ENCODE peak calls at places on chromosomes 16 and 17, in seven cellular contexts. One of them, this sample, is unnamed.

GRCh38 chr16:49491111-49491670 is 117.6 kb downstream of the C16orf78 start:
- DNase-seq in RPMI8226: no peak
- DNase-seq in keratinocyte: no peak
- DNase-seq in ovary: no peak
- DNase-seq in BJ: no peak
- DNase-seq in GM10248: no peak
- DNase-seq in NCI-H1417: no peak
- DNase-seq in this sample: no peak

GRCh38 chr17:54085934-54086333 is 263.2 kb downstream of the KIF2B start:
- DNase-seq in GM10248: no peak
- DNase-seq in BJ: no peak
- DNase-seq in ovary: no peak
- DNase-seq in keratinocyte: no peak
- DNase-seq in RPMI8226: no peak
- DNase-seq in NCI-H1417: no peak
- DNase-seq in this sample: no peak

GRCh38 chr16:81650982-81651562 is 128.0 kb upstream of the PLCG2 start:
- DNase-seq in RPMI8226: no peak
- DNase-seq in ovary: peak
- DNase-seq in BJ: no peak
- DNase-seq in keratinocyte: no peak
- DNase-seq in NCI-H1417: no peak
- DNase-seq in GM10248: no peak
- DNase-seq in this sample: no peak

GRCh38 chr17:60947100-60947499 is 269.4 kb downstream of the BCAS3 start:
- DNase-seq in GM10248: no peak
- DNase-seq in BJ: no peak
- DNase-seq in keratinocyte: no peak
- DNase-seq in RPMI8226: no peak
- DNase-seq in ovary: no peak
- DNase-seq in NCI-H1417: no peak
- DNase-seq in this sample: no peak

GRCh38 chr17:66655861-66656260 is 179.1 kb upstream of the CACNG5 start:
- DNase-seq in RPMI8226: no peak
- DNase-seq in ovary: no peak
- DNase-seq in GM10248: no peak
- DNase-seq in keratinocyte: peak
- DNase-seq in NCI-H1417: no peak
- DNase-seq in BJ: no peak
- DNase-seq in this sample: no peak

GRCh38 chr16:67392301-67393059 is 818 bp downstream of the TPPP3 start:
- DNase-seq in BJ: no peak
- DNase-seq in NCI-H1417: no peak
- DNase-seq in ovary: no peak
- DNase-seq in GM10248: peak
- DNase-seq in RPMI8226: no peak
- DNase-seq in keratinocyte: no peak
- DNase-seq in this sample: no peak

GRCh38 chr16:62208934-62209333 is 172.7 kb upstream of the CDH8 start:
- DNase-seq in GM10248: no peak
- DNase-seq in RPMI8226: no peak
- DNase-seq in BJ: no peak
- DNase-seq in keratinocyte: no peak
- DNase-seq in ovary: no peak
- DNase-seq in NCI-H1417: no peak
- DNase-seq in this sample: no peak

GRCh38 chr17:31296156-31296555 is 883 bp downstream of the OMG start:
- DNase-seq in NCI-H1417: no peak
- DNase-seq in GM10248: no peak
- DNase-seq in BJ: no peak
- DNase-seq in ovary: no peak
- DNase-seq in keratinocyte: no peak
- DNase-seq in RPMI8226: no peak
- DNase-seq in this sample: no peak

GRCh38 chr16:84330685-84331050 is 36.0 kb downstream of the WFDC1 start:
- DNase-seq in RPMI8226: no peak
- DNase-seq in BJ: no peak
- DNase-seq in GM10248: no peak
- DNase-seq in ovary: no peak
- DNase-seq in NCI-H1417: no peak
- DNase-seq in keratinocyte: no peak
- DNase-seq in this sample: no peak

GRCh38 chr16:7992616-7993015 is 597.7 kb downstream of the TMEM114 start:
- DNase-seq in BJ: no peak
- DNase-seq in NCI-H1417: no peak
- DNase-seq in RPMI8226: no peak
- DNase-seq in GM10248: no peak
- DNase-seq in keratinocyte: no peak
- DNase-seq in ovary: no peak
- DNase-seq in this sample: no peak

GRCh38 chr17:2093349-2093748 is 38.4 kb downstream of the HIC1 start:
- DNase-seq in ovary: no peak
- DNase-seq in GM10248: no peak
- DNase-seq in keratinocyte: peak
- DNase-seq in RPMI8226: no peak
- DNase-seq in NCI-H1417: no peak
- DNase-seq in BJ: no peak
- DNase-seq in this sample: no peak